ENCODE peak calls at places on chromosomes 6 and 20, in five cellular contexts. H is H9; L is HCT116; Y is foreskin keratinocyte; A is CD8-positive, alpha-beta T cell. I is an unnamed sample.

GRCh38 chr6:161804804-161805203 is 530.9 kb upstream of the AGPAT4 start:
- DNase-seq in H (no peak), L (no peak), Y (no peak), A (no peak), I (no peak)

GRCh38 chr6:90222724-90223198 is 73.9 kb downstream of the BACH2 start:
- DNase-seq in H (no peak), L (peak), Y (peak), A (no peak), I (peak)

GRCh38 chr6:33207569-33208088 is 671 bp upstream of the RING1 start:
- DNase-seq in H (no peak), L (no peak), Y (no peak), A (no peak), I (no peak)

GRCh38 chr6:37056439-37057127 is 51.1 kb downstream of the FGD2 start:
- DNase-seq in H (peak), L (peak), Y (peak), A (no peak), I (peak)

GRCh38 chr6:126764104-126764503 is 354.4 kb upstream of the RSPO3 start:
- DNase-seq in H (no peak), L (no peak), Y (no peak), A (no peak), I (no peak)

GRCh38 chr6:166957087-166957804 is 896 bp upstream of the RNASET2 start:
- DNase-seq in H (peak), L (no peak), Y (no peak), A (peak), I (no peak)

GRCh38 chr20:10925767-10926166 is 252.0 kb upstream of the JAG1 start:
- DNase-seq in H (no peak), L (no peak), Y (no peak), A (no peak), I (no peak)

GRCh38 chr6:71248866-71249265 is 39.7 kb upstream of the OGFRL1 start:
- DNase-seq in H (no peak), L (no peak), Y (no peak), A (no peak), I (no peak)

GRCh38 chr20:11457476-11457875 is 460.2 kb upstream of the BTBD3 start:
- DNase-seq in H (no peak), L (no peak), Y (no peak), A (no peak), I (no peak)

GRCh38 chr6:52286798-52287432 is 2.4 kb upstream of the MCM3 start:
- DNase-seq in H (peak), L (peak), Y (peak), A (peak), I (no peak)

GRCh38 chr6:94501546-94501945 is 1075.8 kb upstream of the MANEA start:
- DNase-seq in H (no peak), L (no peak), Y (peak), A (no peak), I (peak)

GRCh38 chr20:34634392-34634791 is 42.5 kb downstream of the PIGU start:
- DNase-seq in H (no peak), L (no peak), Y (no peak), A (no peak), I (no peak)

GRCh38 chr6:815348-815738 is 122.4 kb upstream of the EXOC2 start:
- DNase-seq in H (no peak), L (no peak), Y (no peak), A (no peak), I (no peak)

GRCh38 chr20:43404880-43405279 is 52.8 kb upstream of the SRSF6 start:
- DNase-seq in H (peak), L (peak), Y (no peak), A (no peak), I (no peak)

GRCh38 chr6:150549007-150549406 is 50.7 kb upstream of the PLEKHG1 start:
- DNase-seq in H (no peak), L (no peak), Y (no peak), A (no peak), I (no peak)

GRCh38 chr6:15089569-15090144 is 156.2 kb upstream of the JARID2 start:
- DNase-seq in H (no peak), L (no peak), Y (no peak), A (no peak), I (no peak)

GRCh38 chr6:27617700-27618689 is 145.1 kb upstream of the ZNF184 start:
- DNase-seq in H (peak), L (peak), Y (no peak), A (no peak), I (no peak)

GRCh38 chr20:45111285-45111684 is 3.7 kb downstream of the WFDC5 start:
- DNase-seq in H (no peak), L (no peak), Y (no peak), A (no peak), I (no peak)

GRCh38 chr6:64504509-64504908 is 868.9 kb downstream of the PHF3 start:
- DNase-seq in H (no peak), L (no peak), Y (no peak), A (no peak), I (no peak)

GRCh38 chr6:53464942-53465460 is 79.9 kb downstream of the GCLC start:
- DNase-seq in H (no peak), L (no peak), Y (no peak), A (no peak), I (no peak)

GRCh38 chr6:33957391-33958207 is 153.8 kb upstream of the MLN start:
- DNase-seq in H (no peak), L (no peak), Y (no peak), A (no peak), I (no peak)

GRCh38 chr6:34958748-34959147 is 69.7 kb downstream of the ANKS1A start:
- DNase-seq in H (no peak), L (no peak), Y (no peak), A (no peak), I (no peak)

GRCh38 chr6:128919831-128920230 is 36.9 kb downstream of the LAMA2 start:
- DNase-seq in H (no peak), L (no peak), Y (no peak), A (no peak), I (no peak)

GRCh38 chr20:14832630-14833029 is 495.2 kb upstream of the FLRT3 start:
- DNase-seq in H (no peak), L (no peak), Y (no peak), A (no peak), I (no peak)

GRCh38 chr6:77456531-77457248 is 6.6 kb downstream of the HTR1B start:
- DNase-seq in H (peak), L (peak), Y (peak), A (no peak), I (peak)

GRCh38 chr20:49186535-49187329 is 1.4 kb downstream of the STAU1 start:
- DNase-seq in H (no peak), L (no peak), Y (peak), A (peak), I (peak)

GRCh38 chr20:63287697-63288580 is 5.0 kb upstream of the COL20A1 start:
- DNase-seq in H (no peak), L (no peak), Y (no peak), A (no peak), I (no peak)

GRCh38 chr6:147689398-147689797 is 180.9 kb downstream of the SAMD5 start:
- DNase-seq in H (no peak), L (no peak), Y (peak), A (no peak), I (no peak)

GRCh38 chr20:4740774-4741431 is 19.2 kb downstream of the PRND start:
- DNase-seq in H (peak), L (peak), Y (no peak), A (peak), I (no peak)

GRCh38 chr20:11387189-11387754 is 530.4 kb upstream of the BTBD3 start:
- DNase-seq in H (no peak), L (peak), Y (peak), A (no peak), I (peak)

GRCh38 chr20:56245761-56246160 is 2.8 kb upstream of the MC3R start:
- DNase-seq in H (no peak), L (no peak), Y (no peak), A (no peak), I (no peak)

GRCh38 chr20:54347216-54347833 is 128.1 kb upstream of the DOK5 start:
- DNase-seq in H (no peak), L (no peak), Y (no peak), A (no peak), I (no peak)

GRCh38 chr20:46388201-46388836 is 18.1 kb downstream of the ELMO2 start:
- DNase-seq in H (no peak), L (no peak), Y (no peak), A (no peak), I (no peak)

GRCh38 chr6:6604015-6604414 is 15.5 kb downstream of the LY86 start:
- DNase-seq in H (no peak), L (no peak), Y (no peak), A (no peak), I (no peak)

GRCh38 chr6:8837343-8837742 is 402.0 kb upstream of the SLC35B3 start:
- DNase-seq in H (no peak), L (no peak), Y (no peak), A (no peak), I (no peak)

GRCh38 chr6:3721810-3722209 is 29.7 kb downstream of the PXDC1 start:
- DNase-seq in H (no peak), L (no peak), Y (no peak), A (no peak), I (no peak)

GRCh38 chr6:108944058-108944457 is 95.8 kb downstream of the ARMC2 start:
- DNase-seq in H (no peak), L (no peak), Y (no peak), A (no peak), I (no peak)

GRCh38 chr6:106256201-106256968 is 69.2 kb downstream of the ATG5 start:
- DNase-seq in H (no peak), L (no peak), Y (no peak), A (no peak), I (no peak)

DNA sequence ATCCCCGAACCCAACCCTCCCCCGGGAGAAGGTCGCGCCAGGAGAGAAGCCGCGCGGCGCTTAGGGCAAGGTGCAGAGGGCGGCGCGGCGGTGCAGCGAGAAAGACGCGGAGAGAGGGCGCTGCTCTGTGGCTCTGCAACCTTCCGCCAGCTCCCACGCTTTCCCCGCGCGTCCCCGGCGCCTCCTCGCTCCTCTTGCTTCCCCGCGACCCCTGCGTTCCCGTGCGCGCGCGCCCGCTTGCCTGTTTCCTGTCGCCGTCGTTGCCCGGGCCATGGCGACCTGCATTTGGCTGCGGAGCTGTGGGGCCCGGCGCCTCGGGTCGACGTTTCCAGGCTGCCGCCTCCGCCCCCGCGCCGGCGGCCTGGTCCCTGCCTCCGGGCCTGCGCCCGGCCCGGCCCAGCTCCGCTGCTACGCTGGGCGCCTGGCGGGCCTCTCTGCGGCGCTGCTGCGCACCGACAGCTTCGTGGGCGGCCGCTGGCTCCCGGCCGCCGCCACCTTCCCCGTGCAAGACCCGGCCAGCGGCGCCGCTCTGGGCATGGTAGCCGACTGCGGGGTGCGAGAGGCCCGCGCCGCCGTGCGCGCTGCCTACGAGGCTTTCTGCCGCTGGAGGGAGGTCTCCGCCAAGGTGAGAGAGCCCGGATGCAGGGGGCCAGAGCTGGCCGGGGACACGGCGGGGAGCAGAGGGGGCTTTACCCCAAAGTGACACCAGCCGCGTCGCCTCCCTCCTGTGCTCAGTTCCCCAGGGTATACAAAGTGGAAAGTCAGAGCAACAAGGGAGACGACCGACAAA is at the start of gene ALDH5A1:
- DNase-seq in H (peak), L (peak), Y (no peak), A (peak), I (no peak)
- H3K27ac ChIP-seq in H (no peak), L (peak), Y (no peak), A (peak), I (no peak)

GRCh38 chr6:16804007-16804303 is 42.7 kb upstream of the ATXN1 start:
- DNase-seq in H (no peak), L (no peak), Y (no peak), A (no peak), I (no peak)
- H3K27ac ChIP-seq in H (no peak), L (no peak), Y (no peak), A (no peak), I (no peak)

GRCh38 chr6:43459535-43459934 is 4.2 kb upstream of the DLK2 start:
- DNase-seq in H (no peak), L (no peak), Y (no peak), A (no peak), I (no peak)
- H3K27ac ChIP-seq in H (no peak), L (no peak), Y (no peak), A (no peak), I (no peak)

GRCh38 chr6:10528170-10528981 is 7.2 kb downstream of the GCNT2 start:
- DNase-seq in H (peak), L (no peak), Y (no peak), A (peak), I (no peak)
- H3K27ac ChIP-seq in H (no peak), L (no peak), Y (no peak), A (peak), I (peak)